ENCODE peak calls at places on chromosomes 11 and 22, in five cellular contexts. H is body of pancreas, W is A549, J is brain microvascular endothelial cell, M is PC-3. P is an unnamed sample.
A peak's percentile ranks its signal among the peaks of the same experiment; 100 is the strongest.

GRCh38 chr11:35799655-35800054 is 137.1 kb downstream of the TRIM44 start:
- DNase-seq in H (no peak), W (no peak), J (no peak), M (no peak), P (no peak)

GRCh38 chr22:45516923-45517675 is 14.4 kb downstream of the FBLN1 start:
- DNase-seq in H (peak; percentile 28), W (no peak), J (peak; percentile 65), M (no peak), P (no peak)

GRCh38 chr11:66973956-66974585 is 1.0 kb upstream of the C11orf86 start:
- DNase-seq in H (no peak), W (no peak), J (no peak), M (no peak), P (peak; percentile 53)

GRCh38 chr11:134483857-134484256 is 71.8 kb upstream of the B3GAT1 start:
- DNase-seq in H (no peak), W (no peak), J (no peak), M (no peak), P (no peak)

GRCh38 chr11:116990061-116990473 is 108.2 kb downstream of the SIK3 start:
- DNase-seq in H (peak; percentile 30), W (no peak), J (peak; percentile 79), M (peak; percentile 64), P (peak; percentile 88)

GRCh38 chr11:34529643-34530042 is 16.0 kb upstream of the ELF5 start:
- DNase-seq in H (no peak), W (no peak), J (no peak), M (peak; percentile 22), P (no peak)

GRCh38 chr11:121358775-121359174 is 66.2 kb downstream of the SC5D start:
- DNase-seq in H (no peak), W (no peak), J (no peak), M (no peak), P (no peak)

GRCh38 chr11:65411681-65412070 is 10.9 kb upstream of the NEAT1 start:
- DNase-seq in H (no peak), W (no peak), J (no peak), M (no peak), P (no peak)

GRCh38 chr22:42287174-42287890 is 16.9 kb upstream of the TCF20 start:
- DNase-seq in H (no peak), W (no peak), J (no peak), M (no peak), P (no peak)

GRCh38 chr22:30485362-30485988 is 13.7 kb upstream of the SEC14L3 start:
- DNase-seq in H (peak; percentile 68), W (peak; percentile 84), J (peak; percentile 18), M (peak; percentile 59), P (peak; percentile 64)

GRCh38 chr22:30538280-30538679 is 8.3 kb downstream of the SEC14L6 start:
- DNase-seq in H (no peak), W (no peak), J (peak; percentile 27), M (peak; percentile 1), P (peak; percentile 38)

GRCh38 chr11:135062994-135063393 is 651.0 kb upstream of the B3GAT1 start:
- DNase-seq in H (no peak), W (no peak), J (no peak), M (no peak), P (no peak)

GRCh38 chr22:23180301-23180892 is at the start of gene BCR:
- DNase-seq in H (peak; percentile 84), W (peak; percentile 51), J (peak; percentile 17), M (peak; percentile 65), P (peak; percentile 71)

GRCh38 chr11:79444923-79445322 is 4.1 kb upstream of the TENM4 start:
- DNase-seq in H (no peak), W (no peak), J (no peak), M (no peak), P (no peak)

GRCh38 chr11:11709447-11710239 is 87.8 kb upstream of the GALNT18 start:
- DNase-seq in H (no peak), W (no peak), J (no peak), M (peak; percentile 15), P (no peak)

GRCh38 chr22:20174785-20175596 is 24.1 kb upstream of the CCDC188 start:
- DNase-seq in H (peak; percentile 25), W (no peak), J (no peak), M (no peak), P (peak; percentile 13)

GRCh38 chr11:59175104-59175503 is 3.2 kb downstream of the DTX4 start:
- DNase-seq in H (no peak), W (no peak), J (no peak), M (no peak), P (no peak)

GRCh38 chr11:126102436-126102894 is 39.8 kb upstream of the CDON start:
- DNase-seq in H (peak; percentile 68), W (no peak), J (no peak), M (no peak), P (peak; percentile 45)

GRCh38 chr11:79244175-79244804 is 196.5 kb downstream of the TENM4 start:
- DNase-seq in H (no peak), W (peak; percentile 71), J (peak; percentile 84), M (peak; percentile 87), P (peak; percentile 94)

GRCh38 chr11:118911113-118911879 is 14.4 kb downstream of the BCL9L start:
- DNase-seq in H (peak; percentile 52), W (no peak), J (no peak), M (peak; percentile 71), P (no peak)

GRCh38 chr11:118911880-118912741 is 13.6 kb downstream of the BCL9L start:
- DNase-seq in H (peak; percentile 61), W (no peak), J (peak; percentile 91), M (peak; percentile 99), P (peak; percentile 85)

GRCh38 chr11:118914178-118914918 is 11.4 kb downstream of the BCL9L start:
- DNase-seq in H (peak; percentile 73), W (no peak), J (no peak), M (peak; percentile 75), P (no peak)

GRCh38 chr11:118913411-118914125 is 12.2 kb downstream of the BCL9L start:
- DNase-seq in H (no peak), W (no peak), J (no peak), M (peak; percentile 44), P (no peak)

GRCh38 chr11:118912742-118913410 is 12.8 kb downstream of the BCL9L start:
- DNase-seq in H (no peak), W (no peak), J (no peak), M (peak; percentile 43), P (no peak)
- H3K4me3 ChIP-seq in H (no peak overlapping the region), W (peak overlapping the region; percentile 23), J (no peak overlapping the region), M (peak overlapping the region; percentile 55), P (no peak overlapping the region)

DNA sequence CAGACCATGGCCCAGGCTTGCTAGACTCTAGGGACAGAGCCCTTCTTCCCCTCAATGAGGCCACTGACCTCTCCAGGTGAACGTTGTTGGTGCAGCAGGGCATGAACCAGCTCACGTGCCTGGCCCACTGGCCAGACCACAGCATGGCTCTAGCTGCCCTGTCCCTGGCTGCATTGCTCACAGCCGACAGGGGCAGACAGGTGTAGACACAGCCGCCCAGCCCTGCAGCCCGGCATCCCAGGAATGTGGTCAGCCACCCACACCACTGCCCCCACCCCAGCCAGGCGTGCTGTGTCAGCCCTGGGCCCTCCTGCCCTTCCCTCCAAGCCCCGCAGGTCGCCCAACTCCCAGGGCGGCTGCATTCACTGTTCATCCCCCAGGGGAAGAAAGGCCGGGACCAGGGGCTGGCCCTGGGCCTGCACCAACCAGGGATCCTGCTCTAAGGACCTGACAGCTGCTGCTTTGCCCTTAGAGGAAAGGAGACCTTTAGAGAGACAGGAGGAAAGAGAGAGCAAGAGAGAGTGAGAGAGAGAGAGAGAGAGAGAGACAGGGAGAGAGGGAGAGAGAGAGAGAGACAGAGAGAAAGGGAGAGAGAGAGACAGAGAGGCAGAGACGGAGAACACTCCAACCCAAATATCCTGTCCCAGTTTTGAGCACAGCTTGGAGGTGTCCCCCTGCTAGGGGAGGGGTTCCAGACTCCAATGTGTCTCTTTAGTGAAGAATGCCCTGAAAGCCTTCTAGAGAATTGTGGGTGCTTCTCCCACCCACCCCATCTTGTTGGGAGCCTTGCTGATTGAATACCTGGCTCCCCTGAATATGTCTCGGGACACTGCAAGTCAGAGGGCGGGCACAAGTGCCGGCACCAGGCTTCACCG is 44.2 kb upstream of the LINC01488 start:
- DNase-seq in H (no peak), W (peak; percentile 71), J (no peak), M (peak; percentile 85), P (no peak)
- TF ChIP-seq CTCF in H (no peak), W (no peak), J (no peak), M (no peak), P (no peak)

DNA sequence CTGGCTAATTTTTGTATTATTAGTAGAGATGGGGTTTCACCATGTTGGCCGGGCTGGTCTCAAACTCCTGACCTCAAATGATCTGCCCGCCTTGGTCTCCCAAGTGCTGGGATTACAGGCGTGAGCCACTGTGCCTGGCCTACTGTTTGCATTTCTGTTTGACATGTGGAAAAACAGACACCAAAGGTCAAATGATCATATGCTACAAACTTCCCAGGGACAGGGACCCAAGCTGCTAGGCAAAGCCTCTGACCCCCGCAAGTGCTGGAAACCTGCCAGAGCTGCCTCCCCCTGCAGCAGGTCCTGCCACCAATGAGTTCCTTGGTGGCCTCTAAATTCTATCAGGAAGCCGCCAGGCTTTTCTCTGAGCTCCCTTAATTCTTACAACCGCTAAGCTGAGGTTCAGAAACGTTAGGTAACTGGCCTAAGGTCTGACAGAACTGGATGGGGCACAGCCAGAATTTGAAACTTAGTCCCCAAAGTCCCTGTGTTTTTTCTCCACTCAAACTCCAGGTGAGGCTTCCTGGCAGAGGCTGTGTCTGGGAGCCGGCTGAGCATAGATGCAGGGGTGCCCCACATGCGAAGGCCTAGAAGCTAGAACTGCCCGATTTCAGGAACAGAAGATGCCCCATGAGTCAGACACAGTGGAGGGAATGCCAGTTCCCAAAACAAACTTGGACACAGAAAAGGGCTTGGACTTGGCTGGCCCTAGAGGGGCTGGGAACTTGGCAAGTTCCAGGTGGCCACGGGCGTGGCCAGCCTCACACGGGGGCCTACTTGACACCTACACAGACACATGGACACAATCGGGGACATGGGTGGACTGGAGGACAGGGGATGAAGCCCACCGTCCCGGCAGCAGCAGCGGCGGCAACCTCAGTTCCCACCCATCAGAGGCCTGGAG is 7.4 kb downstream of the CSNK1E start:
- DNase-seq in H (no peak), W (no peak), J (no peak), M (no peak), P (no peak)
- H3K4me3 ChIP-seq in H (no peak overlapping the region), W (no peak overlapping the region), J (no peak overlapping the region), M (no peak overlapping the region), P (no peak overlapping the region)

GRCh38 chr11:86699036-86699791 is 26.8 kb upstream of the ME3 start:
- DNase-seq in H (no peak), W (no peak), J (no peak), M (peak; percentile 25), P (peak; percentile 55)

GRCh38 chr11:86696004-86696403 is 23.6 kb upstream of the ME3 start:
- DNase-seq in H (no peak), W (no peak), J (peak; percentile 70), M (peak; percentile 88), P (peak; percentile 95)

GRCh38 chr11:86695391-86695790 is 23.0 kb upstream of the ME3 start:
- DNase-seq in H (no peak), W (no peak), J (no peak), M (peak; percentile 20), P (peak; percentile 36)

GRCh38 chr11:86696451-86696850 is 24.0 kb upstream of the ME3 start:
- DNase-seq in H (no peak), W (no peak), J (no peak), M (no peak), P (no peak)

GRCh38 chr11:86698634-86699033 is 26.2 kb upstream of the ME3 start:
- DNase-seq in H (no peak), W (no peak), J (no peak), M (no peak), P (no peak)
- TF ChIP-seq CTCF in H (no peak), W (no peak), J (no peak), M (no peak), P (no peak)